ENCODE peak calls at places on chromosomes 12 and 14, in seven cellular contexts. P, O, C, V, J, X and D are unnamed samples.

GRCh38 chr12:106892075-106892474 is 63.6 kb upstream of the TMEM263 start:
- DNase-seq in P (no peak), O (no peak), C (no peak), V (no peak), J (no peak), X (no peak), D (no peak)

GRCh38 chr12:55972906-55973597 is 826 bp upstream of the RAB5B start:
- DNase-seq in P (peak), O (no peak), C (no peak), V (no peak), J (no peak), X (no peak), D (peak)

GRCh38 chr12:3493225-3494049 is 2.4 kb downstream of the PRMT8 start:
- DNase-seq in P (no peak), O (no peak), C (no peak), V (no peak), J (no peak), X (no peak), D (no peak)

GRCh38 chr14:101025131-101025530 is 121.6 kb upstream of the RTL1 start:
- DNase-seq in P (no peak), O (no peak), C (peak), V (no peak), J (no peak), X (no peak), D (no peak)

GRCh38 chr14:69323266-69323966 is 63.5 kb downstream of the GALNT16 start:
- DNase-seq in P (no peak), O (no peak), C (no peak), V (no peak), J (no peak), X (no peak), D (no peak)

GRCh38 chr14:76204436-76205230 is 52.9 kb downstream of the GPATCH2L start:
- DNase-seq in P (no peak), O (no peak), C (no peak), V (no peak), J (no peak), X (no peak), D (no peak)

GRCh38 chr12:93870020-93870795 is 193.0 kb downstream of the CRADD start:
- DNase-seq in P (no peak), O (peak), C (no peak), V (no peak), J (no peak), X (no peak), D (no peak)

GRCh38 chr12:83123039-83123438 is 436.3 kb downstream of the TMTC2 start:
- DNase-seq in P (no peak), O (peak), C (no peak), V (no peak), J (no peak), X (no peak), D (no peak)

GRCh38 chr12:77861317-77861716 is 30.6 kb downstream of the NAV3 start:
- DNase-seq in P (no peak), O (no peak), C (no peak), V (no peak), J (no peak), X (no peak), D (peak)

GRCh38 chr12:131608740-131609665 is 101.9 kb upstream of the SFSWAP start:
- DNase-seq in P (peak), O (peak), C (peak), V (no peak), J (peak), X (peak), D (peak)

GRCh38 chr12:57744194-57744776 is 554 bp upstream of the TSPAN31 start:
- DNase-seq in P (peak), O (peak), C (peak), V (no peak), J (peak), X (peak), D (no peak)

GRCh38 chr14:96585672-96586013 is 83.5 kb downstream of the PAPOLA start:
- DNase-seq in P (no peak), O (no peak), C (no peak), V (no peak), J (peak), X (no peak), D (no peak)

GRCh38 chr12:54749191-54749818 is 101.1 kb upstream of the DCD start:
- DNase-seq in P (peak), O (peak), C (peak), V (peak), J (peak), X (no peak), D (peak)

GRCh38 chr12:93002278-93003054 is 73.4 kb upstream of the EEA1 start:
- DNase-seq in P (peak), O (peak), C (peak), V (no peak), J (no peak), X (peak), D (peak)

GRCh38 chr12:68675098-68675842 is 11.5 kb upstream of the NUP107 start:
- DNase-seq in P (peak), O (no peak), C (peak), V (no peak), J (no peak), X (no peak), D (no peak)

GRCh38 chr12:124609041-124609984 is 41.9 kb upstream of the NCOR2 start:
- DNase-seq in P (no peak), O (peak), C (peak), V (peak), J (peak), X (peak), D (peak)

GRCh38 chr12:18400186-18400585 is 138.9 kb downstream of the PIK3C2G start:
- DNase-seq in P (no peak), O (peak), C (no peak), V (no peak), J (no peak), X (no peak), D (peak)

GRCh38 chr12:82504411-82504810 is 146.1 kb downstream of the METTL25 start:
- DNase-seq in P (no peak), O (no peak), C (no peak), V (no peak), J (no peak), X (no peak), D (no peak)

GRCh38 chr12:780750-781379 is 28.5 kb downstream of the WNK1 start:
- DNase-seq in P (no peak), O (no peak), C (no peak), V (no peak), J (no peak), X (no peak), D (no peak)

GRCh38 chr14:79363291-79363690 is 848.0 kb downstream of the DIO2 start:
- DNase-seq in P (no peak), O (no peak), C (no peak), V (no peak), J (no peak), X (no peak), D (peak)

GRCh38 chr12:87728936-87729593 is 300.1 kb downstream of the C12orf50 start:
- DNase-seq in P (no peak), O (no peak), C (no peak), V (no peak), J (no peak), X (no peak), D (peak)

GRCh38 chr14:103143535-103143934 is 20.3 kb downstream of the TNFAIP2 start:
- DNase-seq in P (peak), O (peak), C (no peak), V (no peak), J (no peak), X (no peak), D (peak)

GRCh38 chr14:100662850-100663527 is 63.7 kb upstream of the DLK1 start:
- DNase-seq in P (peak), O (peak), C (peak), V (no peak), J (peak), X (peak), D (peak)

GRCh38 chr12:91144053-91144452 is 32.8 kb upstream of the LUM start:
- DNase-seq in P (peak), O (peak), C (no peak), V (no peak), J (no peak), X (no peak), D (peak)

GRCh38 chr12:132046561-132046960 is 96.8 kb downstream of the EP400 start:
- DNase-seq in P (peak), O (peak), C (no peak), V (no peak), J (no peak), X (no peak), D (peak)

GRCh38 chr12:27999970-28000369 is 27.4 kb upstream of the PTHLH start:
- DNase-seq in P (peak), O (no peak), C (no peak), V (no peak), J (no peak), X (no peak), D (peak)

GRCh38 chr12:105067511-105068031 is 16.7 kb downstream of the ALDH1L2 start:
- DNase-seq in P (no peak), O (peak), C (no peak), V (no peak), J (no peak), X (no peak), D (peak)

GRCh38 chr14:84857571-84857970 is 672.4 kb upstream of the FLRT2 start:
- DNase-seq in P (no peak), O (no peak), C (no peak), V (no peak), J (no peak), X (no peak), D (peak)

GRCh38 chr12:47773858-47774580 is 981 bp downstream of the SLC48A1 start:
- DNase-seq in P (no peak), O (no peak), C (no peak), V (no peak), J (no peak), X (no peak), D (no peak)

GRCh38 chr12:53101931-53102781 is 1.1 kb upstream of the SOAT2 start:
- DNase-seq in P (no peak), O (no peak), C (no peak), V (no peak), J (no peak), X (no peak), D (no peak)

GRCh38 chr14:54758041-54758440 is 144.6 kb downstream of the GCH1 start:
- DNase-seq in P (no peak), O (no peak), C (no peak), V (no peak), J (no peak), X (no peak), D (no peak)

GRCh38 chr14:86038401-86038985 is 508.5 kb downstream of the FLRT2 start:
- DNase-seq in P (peak), O (peak), C (peak), V (no peak), J (peak), X (no peak), D (peak)
- TF ChIP-seq CTCF in P (peak), O (peak), C (peak), V (peak), J (peak), X (no peak), D (peak)

GRCh38 chr12:121132601-121133481 is at the start of gene P2RX7:
- DNase-seq in P (peak), O (peak), C (peak), V (no peak), J (peak), X (peak), D (peak)
- TF ChIP-seq CTCF in P (peak), O (no peak), C (no peak), V (no peak), J (no peak), X (no peak), D (no peak)

DNA sequence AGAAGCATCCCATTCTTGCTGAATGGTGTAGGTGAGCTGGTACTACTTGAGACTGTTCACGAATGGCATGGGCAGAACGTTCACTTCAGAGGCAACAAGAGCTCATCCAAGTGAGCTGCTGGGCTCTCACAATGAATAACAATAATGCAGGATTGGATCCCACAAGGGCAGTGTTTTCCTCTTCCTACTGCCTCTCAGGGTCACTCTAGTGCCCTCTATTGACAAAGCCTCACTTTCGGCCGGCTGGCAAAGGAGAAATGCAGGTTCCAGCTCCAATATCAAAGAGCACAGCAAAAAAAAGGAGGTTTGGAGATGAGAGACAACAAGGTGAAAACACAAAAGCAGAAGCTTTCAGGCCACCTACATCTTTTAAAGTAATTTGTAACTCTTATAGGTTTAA is 74.6 kb upstream of the MYF6 start:
- DNase-seq in P (no peak), O (peak), C (peak), V (no peak), J (no peak), X (no peak), D (no peak)
- TF ChIP-seq CTCF in P (peak), O (peak), C (no peak), V (peak), J (peak), X (no peak), D (peak)

DNA sequence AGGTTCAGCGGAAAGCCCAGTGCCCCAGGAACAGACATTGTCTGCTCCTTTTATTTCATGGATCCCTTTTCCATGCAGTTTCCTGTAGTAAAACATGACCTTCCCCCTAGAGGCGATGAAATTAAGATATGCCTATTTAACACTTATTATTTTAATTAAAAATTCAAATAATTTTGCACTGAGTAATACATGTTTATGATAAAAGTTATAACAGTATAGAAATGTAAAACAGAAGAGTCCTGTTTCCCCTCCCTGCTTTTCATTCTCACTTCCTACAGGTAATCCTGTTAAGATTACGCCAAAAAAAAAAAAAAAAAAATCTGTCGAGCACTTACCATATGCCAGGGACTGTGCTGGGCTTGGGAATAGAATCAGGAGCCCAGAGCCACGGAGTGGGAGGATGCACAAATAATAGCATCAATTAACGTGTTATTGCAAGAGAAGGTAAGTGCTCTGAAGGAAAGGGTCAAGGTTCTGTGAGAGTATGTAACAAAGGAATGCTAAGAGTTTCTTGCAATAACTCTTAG is 830 bp upstream of the LPCAT3 start:
- DNase-seq in P (no peak), O (no peak), C (no peak), V (no peak), J (no peak), X (no peak), D (peak)
- TF ChIP-seq CTCF in P (peak), O (no peak), C (no peak), V (no peak), J (no peak), X (no peak), D (no peak)

DNA sequence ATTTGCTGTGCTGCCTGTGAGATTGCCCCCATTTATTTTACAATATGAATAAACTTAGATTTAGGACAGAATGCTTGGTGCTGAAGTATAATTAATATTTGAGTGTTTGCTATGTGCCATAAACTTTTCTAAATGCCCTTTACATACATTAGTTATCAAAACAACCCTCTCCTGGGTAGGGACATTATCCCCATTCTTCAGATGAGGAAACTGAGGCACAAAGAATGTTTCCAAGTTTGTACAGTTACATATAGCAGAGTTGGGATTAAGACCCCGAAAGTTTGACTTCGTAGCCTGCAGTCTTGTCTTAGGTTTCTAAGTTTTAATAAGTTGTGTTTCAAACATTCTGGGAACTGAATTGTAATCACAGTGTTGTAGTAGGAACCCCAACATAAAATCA is 18.4 kb downstream of the KLHDC2 start:
- DNase-seq in P (no peak), O (no peak), C (no peak), V (no peak), J (no peak), X (no peak), D (no peak)
- TF ChIP-seq CTCF in P (no peak), O (no peak), C (no peak), V (no peak), J (no peak), X (no peak), D (no peak)

GRCh38 chr14:104701383-104702076 is 12.1 kb downstream of the INF2 start:
- DNase-seq in P (no peak), O (no peak), C (no peak), V (no peak), J (no peak), X (no peak), D (no peak)
- TF ChIP-seq CTCF in P (no peak), O (no peak), C (no peak), V (no peak), J (no peak), X (no peak), D (no peak)

DNA sequence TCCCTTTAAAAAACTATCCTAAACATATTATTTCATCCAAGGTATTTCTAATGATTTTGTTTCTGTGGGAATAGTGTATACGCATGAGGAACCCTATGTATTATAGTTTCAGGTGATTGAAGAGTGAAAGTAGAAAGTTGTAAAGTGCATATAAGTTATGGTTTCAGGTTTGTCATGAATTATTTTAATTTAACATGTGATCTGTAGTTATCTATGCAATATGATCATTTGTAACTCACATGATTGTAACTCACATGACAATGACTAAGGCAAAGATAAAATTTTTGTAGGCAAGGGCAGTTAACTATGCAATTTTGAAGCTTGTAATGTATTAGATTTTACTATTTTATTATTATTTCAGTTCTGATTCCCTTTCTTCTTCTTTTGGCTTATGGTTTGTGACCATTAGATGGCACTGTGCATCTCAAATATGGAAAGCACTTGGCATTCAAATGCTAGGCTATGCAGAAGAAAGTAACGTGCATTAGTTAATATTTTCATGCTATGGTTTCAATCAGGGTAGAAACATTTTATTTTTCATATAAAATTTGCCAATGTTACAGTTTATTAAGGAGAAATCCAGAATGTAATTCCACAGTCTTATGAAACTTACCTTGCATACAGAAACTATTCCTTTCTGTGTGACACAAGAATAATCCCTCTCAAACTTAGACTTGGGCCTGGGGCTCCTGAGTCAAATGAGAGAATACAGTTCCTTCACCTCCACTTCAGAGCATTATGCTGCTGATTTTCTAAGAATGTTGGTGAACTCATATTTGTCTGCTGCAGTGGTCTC is 15.8 kb upstream of the TMEM30B start:
- DNase-seq in P (peak), O (peak), C (no peak), V (no peak), J (peak), X (no peak), D (peak)
- TF ChIP-seq CTCF in P (peak), O (peak), C (peak), V (peak), J (peak), X (no peak), D (peak)